ENCODE peak calls at places on chromosome 7, in five cellular contexts. One of them, this sample, is unnamed.

GRCh38 chr7:152848026-152848425 is 88.5 kb downstream of the ACTR3B start:
- DNase-seq in right lobe of liver: no peak
- DNase-seq in left lung: no peak
- DNase-seq in sigmoid colon: no peak
- DNase-seq in neural progenitor cell: no peak
- DNase-seq in this sample: no peak

GRCh38 chr7:70726951-70727378 is 405.0 kb upstream of the GALNT17 start:
- DNase-seq in left lung: no peak
- DNase-seq in sigmoid colon: no peak
- DNase-seq in right lobe of liver: no peak
- DNase-seq in neural progenitor cell: no peak
- DNase-seq in this sample: no peak

GRCh38 chr7:128829391-128830166 is 627 bp upstream of the FLNC start:
- DNase-seq in neural progenitor cell: peak; percentile 24
- DNase-seq in left lung: no peak
- DNase-seq in sigmoid colon: peak; percentile 83
- DNase-seq in right lobe of liver: peak; percentile 63
- DNase-seq in this sample: no peak

GRCh38 chr7:139976838-139977656 is 85.7 kb downstream of the PARP12 start:
- DNase-seq in neural progenitor cell: no peak
- DNase-seq in right lobe of liver: no peak
- DNase-seq in left lung: no peak
- DNase-seq in sigmoid colon: no peak
- DNase-seq in this sample: no peak

GRCh38 chr7:69166979-69167516 is 431.2 kb upstream of the AUTS2 start:
- DNase-seq in sigmoid colon: no peak
- DNase-seq in left lung: no peak
- DNase-seq in right lobe of liver: no peak
- DNase-seq in neural progenitor cell: no peak
- DNase-seq in this sample: no peak

GRCh38 chr7:128171342-128171918 is 69.6 kb upstream of the LEP start:
- DNase-seq in neural progenitor cell: no peak
- DNase-seq in sigmoid colon: no peak
- DNase-seq in right lobe of liver: no peak
- DNase-seq in left lung: no peak
- DNase-seq in this sample: no peak

GRCh38 chr7:151687523-151688235 is 168.0 kb upstream of the RHEB start:
- DNase-seq in left lung: peak; percentile 83
- DNase-seq in sigmoid colon: peak; percentile 88
- DNase-seq in neural progenitor cell: peak; percentile 54
- DNase-seq in right lobe of liver: no peak
- DNase-seq in this sample: peak; percentile 98

GRCh38 chr7:601573-602340 is 82.1 kb upstream of the PDGFA start:
- DNase-seq in right lobe of liver: peak; percentile 51
- DNase-seq in neural progenitor cell: no peak
- DNase-seq in sigmoid colon: peak; percentile 69
- DNase-seq in left lung: peak; percentile 89
- DNase-seq in this sample: peak; percentile 61

GRCh38 chr7:140653319-140654108 is 12.9 kb upstream of the DENND2A start:
- DNase-seq in left lung: no peak
- DNase-seq in right lobe of liver: peak; percentile 90
- DNase-seq in neural progenitor cell: peak; percentile 86
- DNase-seq in sigmoid colon: peak; percentile 85
- DNase-seq in this sample: no peak

GRCh38 chr7:122299935-122300606 is 4.5 kb downstream of the FEZF1 start:
- DNase-seq in left lung: no peak
- DNase-seq in neural progenitor cell: peak; percentile 79
- DNase-seq in right lobe of liver: no peak
- DNase-seq in sigmoid colon: peak; percentile 62
- DNase-seq in this sample: no peak

GRCh38 chr7:35648367-35648766 is 46.6 kb downstream of the HERPUD2 start:
- DNase-seq in sigmoid colon: no peak
- DNase-seq in neural progenitor cell: no peak
- DNase-seq in right lobe of liver: peak; percentile 56
- DNase-seq in left lung: no peak
- DNase-seq in this sample: no peak
- H3K4me1 ChIP-seq in sigmoid colon: peaks cover 17% of the 10 kb centered on the region
- H3K4me1 ChIP-seq in neural progenitor cell: peaks cover 41% of the 10 kb centered on the region
- H3K4me1 ChIP-seq in right lobe of liver: no peaks in the 10 kb centered on the region
- H3K4me1 ChIP-seq in left lung: peaks cover 12% of the 10 kb centered on the region
- H3K4me1 ChIP-seq in this sample: no peaks in the 10 kb centered on the region

GRCh38 chr7:73356176-73356575 is 28.2 kb downstream of the FKBP6 start:
- DNase-seq in left lung: no peak
- DNase-seq in sigmoid colon: no peak
- DNase-seq in neural progenitor cell: no peak
- DNase-seq in right lobe of liver: no peak
- DNase-seq in this sample: no peak

GRCh38 chr7:73353243-73353642 is 25.3 kb downstream of the FKBP6 start:
- DNase-seq in right lobe of liver: no peak
- DNase-seq in sigmoid colon: no peak
- DNase-seq in neural progenitor cell: no peak
- DNase-seq in left lung: no peak
- DNase-seq in this sample: no peak

GRCh38 chr7:73354196-73354595 is 26.2 kb downstream of the FKBP6 start:
- DNase-seq in neural progenitor cell: no peak
- DNase-seq in left lung: no peak
- DNase-seq in right lobe of liver: no peak
- DNase-seq in sigmoid colon: no peak
- DNase-seq in this sample: no peak

GRCh38 chr7:73352784-73353183 is 24.8 kb downstream of the FKBP6 start:
- DNase-seq in neural progenitor cell: no peak
- DNase-seq in right lobe of liver: no peak
- DNase-seq in sigmoid colon: no peak
- DNase-seq in left lung: no peak
- DNase-seq in this sample: no peak

DNA sequence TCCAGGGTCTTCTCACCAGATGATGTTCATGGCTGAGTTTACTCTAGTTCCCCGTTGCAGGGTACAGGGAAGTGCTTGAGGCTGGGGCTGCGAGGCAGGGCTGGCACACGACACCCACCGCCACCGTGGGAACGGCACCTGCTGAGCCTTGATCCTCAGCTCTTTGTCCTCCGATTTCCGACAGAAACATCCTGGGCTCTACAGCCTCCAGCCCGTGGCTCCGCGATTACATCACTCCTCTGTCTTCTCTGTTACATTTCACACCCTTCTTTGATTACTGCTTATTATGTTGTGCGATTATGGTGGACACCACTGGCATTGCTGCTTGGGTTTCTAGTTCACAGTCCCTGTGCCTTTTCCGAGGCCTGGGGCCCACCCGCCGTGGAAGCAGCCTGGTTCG is 26.8 kb downstream of the FKBP6 start:
- DNase-seq in right lobe of liver: no peak
- DNase-seq in neural progenitor cell: peak; percentile 43
- DNase-seq in sigmoid colon: no peak
- DNase-seq in left lung: no peak
- DNase-seq in this sample: no peak
- TF ChIP-seq CTCF in right lobe of liver: no peak
- TF ChIP-seq CTCF in neural progenitor cell: no peak
- TF ChIP-seq CTCF in sigmoid colon: no peak
- TF ChIP-seq CTCF in left lung: no peak
- TF ChIP-seq CTCF in this sample: no peak

DNA sequence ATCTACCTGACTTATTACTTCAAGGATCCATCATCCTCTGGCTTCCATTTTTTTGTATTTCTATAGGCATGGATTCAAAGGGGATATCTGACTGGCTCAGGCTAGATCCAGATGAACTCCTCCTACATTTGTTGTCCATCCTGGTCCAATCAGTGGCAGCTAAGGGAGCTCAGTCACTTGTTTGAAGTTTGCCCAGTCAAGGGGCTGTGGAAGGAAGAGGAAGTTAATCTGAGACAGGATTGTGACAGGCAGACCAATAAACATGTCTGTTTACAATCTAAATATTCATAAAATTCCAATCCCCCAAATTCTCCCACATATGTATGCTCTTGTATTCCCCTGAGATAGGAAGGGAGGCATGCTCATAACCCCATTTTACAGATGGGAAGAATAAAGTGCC is 48.7 kb downstream of the CAV1 start:
- DNase-seq in neural progenitor cell: no peak
- DNase-seq in left lung: no peak
- DNase-seq in right lobe of liver: no peak
- DNase-seq in sigmoid colon: no peak
- DNase-seq in this sample: no peak
- H3K4me1 ChIP-seq in neural progenitor cell: no peaks in the 10 kb centered on the region
- H3K4me1 ChIP-seq in left lung: peaks cover 12% of the 10 kb centered on the region
- H3K4me1 ChIP-seq in right lobe of liver: no peaks in the 10 kb centered on the region
- H3K4me1 ChIP-seq in sigmoid colon: peaks cover 11% of the 10 kb centered on the region
- H3K4me1 ChIP-seq in this sample: peaks cover 63% of the 10 kb centered on the region

GRCh38 chr7:116097365-116098009 is 66.9 kb upstream of the TFEC start:
- DNase-seq in right lobe of liver: no peak
- DNase-seq in sigmoid colon: no peak
- DNase-seq in neural progenitor cell: no peak
- DNase-seq in left lung: no peak
- DNase-seq in this sample: no peak
- TF ChIP-seq CTCF in right lobe of liver: no peak
- TF ChIP-seq CTCF in sigmoid colon: no peak
- TF ChIP-seq CTCF in neural progenitor cell: peak; percentile 29
- TF ChIP-seq CTCF in left lung: no peak
- TF ChIP-seq CTCF in this sample: peak; percentile 10

This sample was measured in RWPE2.